ENCODE peak calls at places on chromosomes 12 and 14, in five cellular contexts. A is tibial nerve, H is A549, S is thyroid gland, Y is heart left ventricle. B is an unnamed sample.

GRCh38 chr12:2212971-2213869 is 160.4 kb downstream of the CACNA1C start:
- DNase-seq in A (no peak), H (no peak), S (no peak), Y (no peak), B (no peak)

GRCh38 chr14:54086780-54087179 is 130.2 kb upstream of the BMP4 start:
- DNase-seq in A (no peak), H (no peak), S (no peak), Y (no peak), B (no peak)

GRCh38 chr12:20282411-20282810 is 85.9 kb upstream of the PDE3A start:
- DNase-seq in A (no peak), H (no peak), S (no peak), Y (no peak), B (no peak)

GRCh38 chr14:104930526-104931322 is 6.0 kb downstream of the PLD4 start:
- DNase-seq in A (peak; percentile 10), H (no peak), S (peak; percentile 2), Y (peak; percentile 16), B (no peak)

GRCh38 chr12:93103154-93103553 is 174.1 kb upstream of the EEA1 start:
- DNase-seq in A (no peak), H (no peak), S (no peak), Y (peak; percentile 20), B (peak; percentile 64)

GRCh38 chr14:104443391-104444158 is 136.0 kb upstream of the C14orf180 start:
- DNase-seq in A (no peak), H (peak; percentile 27), S (no peak), Y (no peak), B (no peak)

GRCh38 chr12:67816269-67816668 is 167.7 kb downstream of the DYRK2 start:
- DNase-seq in A (no peak), H (no peak), S (no peak), Y (no peak), B (no peak)

GRCh38 chr12:61291647-61292046 is 968.6 kb upstream of the USP15 start:
- DNase-seq in A (no peak), H (no peak), S (no peak), Y (no peak), B (no peak)

GRCh38 chr14:60508707-60509437 is at the start of gene SIX6:
- DNase-seq in A (no peak), H (no peak), S (no peak), Y (no peak), B (no peak)

GRCh38 chr12:89353823-89354629 is 1.7 kb upstream of the DUSP6 start:
- DNase-seq in A (peak; percentile 39), H (peak; percentile 81), S (peak; percentile 71), Y (peak; percentile 90), B (peak; percentile 77)

GRCh38 chr14:24952851-24953666 is 96.9 kb downstream of the STXBP6 start:
- DNase-seq in A (no peak), H (peak; percentile 13), S (no peak), Y (no peak), B (no peak)

GRCh38 chr14:56815301-56815700 is 5.0 kb upstream of the OTX2 start:
- DNase-seq in A (no peak), H (no peak), S (no peak), Y (no peak), B (no peak)

GRCh38 chr14:23300687-23301223 is 1.9 kb downstream of the PPP1R3E start:
- DNase-seq in A (no peak), H (no peak), S (peak; percentile 33), Y (peak; percentile 73), B (peak; percentile 62)

GRCh38 chr12:108425238-108425795 is 86.2 kb upstream of the CMKLR1 start:
- DNase-seq in A (no peak), H (no peak), S (no peak), Y (no peak), B (no peak)

GRCh38 chr12:95259368-95259767 is 41.8 kb downstream of the VEZT start:
- DNase-seq in A (no peak), H (no peak), S (no peak), Y (no peak), B (peak; percentile 62)

GRCh38 chr12:84982888-84983287 is 53.2 kb downstream of the TSPAN19 start:
- DNase-seq in A (no peak), H (no peak), S (no peak), Y (no peak), B (no peak)

GRCh38 chr14:77299776-77300175 is 20.9 kb downstream of the POMT2 start:
- DNase-seq in A (no peak), H (no peak), S (no peak), Y (no peak), B (no peak)

GRCh38 chr12:76106631-76107030 is 22.1 kb upstream of the NAP1L1 start:
- DNase-seq in A (no peak), H (no peak), S (no peak), Y (no peak), B (no peak)

GRCh38 chr12:5379737-5380496 is 52.0 kb upstream of the NTF3 start:
- DNase-seq in A (no peak), H (no peak), S (no peak), Y (no peak), B (no peak)

GRCh38 chr14:80585506-80585835 is 356.1 kb downstream of the CEP128 start:
- DNase-seq in A (no peak), H (no peak), S (no peak), Y (no peak), B (no peak)

GRCh38 chr12:18363321-18363720 is 102.0 kb downstream of the PIK3C2G start:
- DNase-seq in A (no peak), H (no peak), S (no peak), Y (no peak), B (no peak)

GRCh38 chr12:42259699-42260098 is 21.7 kb upstream of the YAF2 start:
- DNase-seq in A (no peak), H (no peak), S (no peak), Y (no peak), B (no peak)

GRCh38 chr12:70920251-70920851 is at the start of gene PTPRR:
- DNase-seq in A (no peak), H (no peak), S (peak; percentile 4), Y (no peak), B (no peak)

GRCh38 chr14:74348241-74348734 is at the start of gene VRTN:
- DNase-seq in A (no peak), H (no peak), S (no peak), Y (no peak), B (no peak)

GRCh38 chr12:47080725-47081502 is 1.2 kb upstream of the AMIGO2 start:
- DNase-seq in A (peak; percentile 28), H (peak; percentile 93), S (peak; percentile 41), Y (peak; percentile 41), B (peak; percentile 41)

GRCh38 chr12:114481200-114481535 is 75.2 kb upstream of the TBX5 start:
- DNase-seq in A (no peak), H (no peak), S (no peak), Y (no peak), B (no peak)

DNA sequence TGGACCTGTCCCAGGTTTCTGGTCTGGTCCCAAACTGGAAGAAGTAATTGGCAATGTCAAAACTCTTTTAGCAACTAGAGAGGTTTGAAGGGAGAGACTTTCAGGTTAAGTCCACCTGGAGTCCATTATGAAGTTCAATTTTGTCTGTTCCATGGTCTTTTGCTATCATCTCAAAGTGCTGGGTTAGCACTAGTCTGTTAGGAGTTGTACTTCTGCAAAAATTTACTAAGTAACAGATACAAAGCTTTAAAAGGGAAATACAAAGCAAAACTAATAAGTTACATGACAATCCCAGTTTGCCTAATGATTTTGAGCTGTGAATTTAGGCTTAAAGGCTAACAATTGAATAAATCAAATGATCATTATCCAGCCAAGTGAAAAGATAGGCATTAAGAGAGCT is 643.9 kb downstream of the C12orf50 start:
- DNase-seq in A (no peak), H (no peak), S (no peak), Y (no peak), B (no peak)
- H3K4me1 ChIP-seq in A (peaks cover 9% of the 10 kb centered on the region), H (no peaks in the 10 kb centered on the region), S (no peaks in the 10 kb centered on the region), Y (no peaks in the 10 kb centered on the region), B (no peaks in the 10 kb centered on the region)

DNA sequence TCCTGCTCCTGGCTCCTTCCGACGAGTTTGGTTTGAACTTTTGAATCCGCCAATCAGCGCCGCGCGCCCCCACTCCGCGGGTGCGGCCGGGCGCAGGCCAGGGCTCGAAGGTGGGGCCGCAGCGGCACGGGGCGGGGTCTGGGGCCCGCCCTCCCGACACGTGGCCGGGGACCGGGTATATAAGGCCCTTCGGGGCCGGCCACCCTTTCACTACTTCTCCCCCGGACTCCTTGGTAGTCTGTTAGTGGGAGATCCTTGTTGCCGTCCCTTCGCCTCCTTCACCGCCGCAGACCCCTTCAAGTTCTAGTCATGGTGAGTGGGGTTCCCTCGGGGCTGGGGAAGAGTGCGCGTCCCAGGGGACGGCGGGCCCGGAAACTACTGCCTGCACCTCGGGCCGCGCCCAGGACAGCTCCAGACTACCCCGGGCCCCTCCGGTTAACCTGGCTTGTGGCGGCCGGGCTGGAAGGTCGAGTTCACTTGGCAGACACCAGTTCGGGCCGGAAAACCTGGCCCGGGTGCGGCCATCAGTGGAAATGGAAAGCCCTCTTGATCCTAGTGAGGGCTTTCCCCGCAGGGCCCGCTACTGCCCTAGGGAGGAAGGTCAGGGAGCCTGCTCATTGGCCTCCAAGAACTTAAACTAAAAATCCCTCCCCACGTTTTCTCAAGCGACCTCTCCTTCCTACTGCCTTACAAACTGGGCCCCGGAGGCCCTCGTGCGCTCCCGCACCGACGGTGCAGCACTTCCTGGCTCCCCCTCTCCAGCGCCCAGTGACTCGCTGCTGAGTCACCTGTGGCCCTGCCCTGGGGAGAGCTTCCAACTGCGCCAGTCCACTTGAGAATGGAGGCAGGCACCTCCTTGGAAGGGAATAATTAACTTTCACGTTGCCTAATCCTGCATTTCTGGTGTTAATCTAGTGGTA is at the start of gene TUBA1C:
- DNase-seq in A (peak; percentile 80), H (peak; percentile 97), S (peak; percentile 95), Y (peak; percentile 93), B (peak; percentile 91)
- TF ChIP-seq POLR2A in A (peak; percentile 89), H (peak; percentile 99), S (peak; percentile 92), Y (peak; percentile 9), B (peak; percentile 64)

GRCh38 chr12:96399081-96399918 is 939 bp downstream of the CDK17 start:
- DNase-seq in A (peak; percentile 44), H (peak; percentile 62), S (peak; percentile 74), Y (peak; percentile 86), B (peak; percentile 72)
- TF ChIP-seq CTCF in A (peak; percentile 14), H (no peak), S (peak; percentile 33), Y (no peak), B (peak; percentile 51)

GRCh38 chr14:92973265-92973797 is 50.4 kb downstream of the CHGA start:
- DNase-seq in A (peak; percentile 53), H (peak; percentile 49), S (peak; percentile 78), Y (peak; percentile 80), B (peak; percentile 86)
- H3K4me1 ChIP-seq in A (peaks cover 39% of the 10 kb centered on the region), H (no peaks in the 10 kb centered on the region), S (no peaks in the 10 kb centered on the region), Y (peaks cover 16% of the 10 kb centered on the region), B (peaks cover 17% of the 10 kb centered on the region)

DNA sequence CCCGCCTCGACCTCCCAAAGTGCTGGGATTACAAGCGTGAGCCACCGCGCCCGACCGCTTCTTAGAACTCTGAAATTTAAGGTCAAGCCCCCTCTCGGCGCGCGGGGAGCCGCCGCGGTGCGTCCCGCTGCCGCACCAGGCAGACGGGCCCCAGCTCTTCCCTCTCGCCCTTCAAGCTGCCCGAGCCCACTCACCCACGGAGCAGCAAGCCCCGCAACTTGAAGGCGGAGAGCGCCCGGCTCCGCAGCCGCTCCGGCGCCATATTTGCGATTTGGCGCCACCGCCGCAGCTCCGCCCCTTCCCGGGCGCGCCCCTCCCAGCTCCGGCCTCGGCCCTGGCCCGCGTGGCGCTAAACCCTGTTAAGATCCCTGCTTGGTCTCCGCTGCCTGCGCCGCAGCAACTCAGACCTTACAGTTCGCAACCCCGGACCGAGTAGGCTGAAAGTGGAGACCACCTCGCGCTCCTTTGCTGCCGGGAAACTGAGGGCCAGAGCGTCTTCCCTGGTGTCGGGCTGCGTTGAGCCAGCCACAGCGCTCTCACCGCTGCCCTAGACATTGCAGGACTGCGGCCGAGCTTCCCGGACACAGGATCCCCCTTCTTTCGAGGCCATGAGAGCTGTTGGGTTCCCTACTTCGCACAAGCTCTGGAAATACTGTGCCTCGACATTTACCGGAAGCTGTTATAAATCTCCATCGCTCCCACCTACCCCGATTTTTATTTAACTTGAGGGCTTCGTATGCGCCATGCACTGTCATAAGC is at the start of gene POLE2:
- DNase-seq in A (peak; percentile 40), H (peak; percentile 84), S (peak; percentile 55), Y (peak; percentile 79), B (peak; percentile 51)
- TF ChIP-seq POLR2A in A (no peak), H (peak; percentile 79), S (peak; percentile 42), Y (peak; percentile 34), B (no peak)

B was measured in prostate gland.